ENCODE peak calls at places on chromosomes 6 and 20, in eight cellular contexts. One of them, this sample, is unnamed.

GRCh38 chr6:21133902-21134301 is 459.6 kb upstream of the SOX4 start:
- DNase-seq in DMS 273 treated with DMSO at 0.1 percent for 48 hours: no peak
- DNase-seq in choroid plexus epithelial cell: no peak
- DNase-seq in activated CD4-positive, CD25-positive, alpha-beta regulatory T cell treated with anti-CD3 and anti-CD28 coated beads, Interleukin-2, amount 50 U/mL, for 72 hours: no peak
- DNase-seq in amniotic stem cell: no peak
- DNase-seq in GM04504: no peak
- DNase-seq in fibroblast of pulmonary artery: no peak
- DNase-seq in ELR: no peak
- DNase-seq in this sample: no peak

GRCh38 chr6:20092071-20092566 is 120.2 kb downstream of the MBOAT1 start:
- DNase-seq in DMS 273 treated with DMSO at 0.1 percent for 48 hours: peak; percentile 4
- DNase-seq in choroid plexus epithelial cell: peak; percentile 73
- DNase-seq in activated CD4-positive, CD25-positive, alpha-beta regulatory T cell treated with anti-CD3 and anti-CD28 coated beads, Interleukin-2, amount 50 U/mL, for 72 hours: no peak
- DNase-seq in amniotic stem cell: no peak
- DNase-seq in GM04504: peak; percentile 15
- DNase-seq in fibroblast of pulmonary artery: peak; percentile 73
- DNase-seq in ELR: peak; percentile 57
- DNase-seq in this sample: no peak

GRCh38 chr6:162627362-162627761 is 100.2 kb downstream of the PRKN start:
- DNase-seq in DMS 273 treated with DMSO at 0.1 percent for 48 hours: no peak
- DNase-seq in choroid plexus epithelial cell: no peak
- DNase-seq in activated CD4-positive, CD25-positive, alpha-beta regulatory T cell treated with anti-CD3 and anti-CD28 coated beads, Interleukin-2, amount 50 U/mL, for 72 hours: no peak
- DNase-seq in amniotic stem cell: no peak
- DNase-seq in GM04504: no peak
- DNase-seq in fibroblast of pulmonary artery: no peak
- DNase-seq in ELR: no peak
- DNase-seq in this sample: no peak

GRCh38 chr20:62243106-62243505 is 4.8 kb downstream of the OSBPL2 start:
- DNase-seq in DMS 273 treated with DMSO at 0.1 percent for 48 hours: no peak
- DNase-seq in choroid plexus epithelial cell: no peak
- DNase-seq in activated CD4-positive, CD25-positive, alpha-beta regulatory T cell treated with anti-CD3 and anti-CD28 coated beads, Interleukin-2, amount 50 U/mL, for 72 hours: no peak
- DNase-seq in amniotic stem cell: no peak
- DNase-seq in GM04504: no peak
- DNase-seq in fibroblast of pulmonary artery: no peak
- DNase-seq in ELR: no peak
- DNase-seq in this sample: peak; percentile 51

GRCh38 chr6:156953478-156954146 is 176.4 kb downstream of the ARID1B start:
- DNase-seq in DMS 273 treated with DMSO at 0.1 percent for 48 hours: peak; percentile 69
- DNase-seq in choroid plexus epithelial cell: peak; percentile 99
- DNase-seq in activated CD4-positive, CD25-positive, alpha-beta regulatory T cell treated with anti-CD3 and anti-CD28 coated beads, Interleukin-2, amount 50 U/mL, for 72 hours: no peak
- DNase-seq in amniotic stem cell: peak; percentile 95
- DNase-seq in GM04504: peak; percentile 88
- DNase-seq in fibroblast of pulmonary artery: peak; percentile 95
- DNase-seq in ELR: peak; percentile 98
- DNase-seq in this sample: no peak

GRCh38 chr6:149364558-149364957 is 35.5 kb upstream of the SUMO4 start:
- DNase-seq in DMS 273 treated with DMSO at 0.1 percent for 48 hours: no peak
- DNase-seq in choroid plexus epithelial cell: peak; percentile 29
- DNase-seq in activated CD4-positive, CD25-positive, alpha-beta regulatory T cell treated with anti-CD3 and anti-CD28 coated beads, Interleukin-2, amount 50 U/mL, for 72 hours: no peak
- DNase-seq in amniotic stem cell: no peak
- DNase-seq in GM04504: no peak
- DNase-seq in fibroblast of pulmonary artery: peak; percentile 9
- DNase-seq in ELR: no peak
- DNase-seq in this sample: no peak

GRCh38 chr6:51552400-51552799 is 535.0 kb downstream of the PKHD1 start:
- DNase-seq in DMS 273 treated with DMSO at 0.1 percent for 48 hours: no peak
- DNase-seq in choroid plexus epithelial cell: no peak
- DNase-seq in activated CD4-positive, CD25-positive, alpha-beta regulatory T cell treated with anti-CD3 and anti-CD28 coated beads, Interleukin-2, amount 50 U/mL, for 72 hours: no peak
- DNase-seq in amniotic stem cell: no peak
- DNase-seq in GM04504: no peak
- DNase-seq in fibroblast of pulmonary artery: no peak
- DNase-seq in ELR: no peak
- DNase-seq in this sample: no peak

GRCh38 chr20:57179265-57179664 is 87.2 kb downstream of the BMP7 start:
- DNase-seq in DMS 273 treated with DMSO at 0.1 percent for 48 hours: no peak
- DNase-seq in choroid plexus epithelial cell: no peak
- DNase-seq in activated CD4-positive, CD25-positive, alpha-beta regulatory T cell treated with anti-CD3 and anti-CD28 coated beads, Interleukin-2, amount 50 U/mL, for 72 hours: no peak
- DNase-seq in amniotic stem cell: no peak
- DNase-seq in GM04504: no peak
- DNase-seq in fibroblast of pulmonary artery: no peak
- DNase-seq in ELR: no peak
- DNase-seq in this sample: no peak

GRCh38 chr20:62989201-62989601 is 17.6 kb downstream of the BHLHE23 start:
- DNase-seq in DMS 273 treated with DMSO at 0.1 percent for 48 hours: no peak
- DNase-seq in choroid plexus epithelial cell: no peak
- DNase-seq in activated CD4-positive, CD25-positive, alpha-beta regulatory T cell treated with anti-CD3 and anti-CD28 coated beads, Interleukin-2, amount 50 U/mL, for 72 hours: no peak
- DNase-seq in amniotic stem cell: no peak
- DNase-seq in GM04504: no peak
- DNase-seq in fibroblast of pulmonary artery: no peak
- DNase-seq in ELR: no peak
- DNase-seq in this sample: no peak

GRCh38 chr6:25927721-25928359 is 2.7 kb downstream of the SLC17A2 start:
- DNase-seq in DMS 273 treated with DMSO at 0.1 percent for 48 hours: no peak
- DNase-seq in choroid plexus epithelial cell: no peak
- DNase-seq in activated CD4-positive, CD25-positive, alpha-beta regulatory T cell treated with anti-CD3 and anti-CD28 coated beads, Interleukin-2, amount 50 U/mL, for 72 hours: no peak
- DNase-seq in amniotic stem cell: no peak
- DNase-seq in GM04504: no peak
- DNase-seq in fibroblast of pulmonary artery: peak; percentile 27
- DNase-seq in ELR: no peak
- DNase-seq in this sample: peak; percentile 19

GRCh38 chr6:155228549-155229166 is 35.2 kb upstream of the CLDN20 start:
- DNase-seq in DMS 273 treated with DMSO at 0.1 percent for 48 hours: no peak
- DNase-seq in choroid plexus epithelial cell: no peak
- DNase-seq in activated CD4-positive, CD25-positive, alpha-beta regulatory T cell treated with anti-CD3 and anti-CD28 coated beads, Interleukin-2, amount 50 U/mL, for 72 hours: no peak
- DNase-seq in amniotic stem cell: no peak
- DNase-seq in GM04504: no peak
- DNase-seq in fibroblast of pulmonary artery: peak; percentile 77
- DNase-seq in ELR: no peak
- DNase-seq in this sample: no peak

GRCh38 chr6:135144678-135145508 is 36.2 kb upstream of the MYB start:
- DNase-seq in DMS 273 treated with DMSO at 0.1 percent for 48 hours: no peak
- DNase-seq in choroid plexus epithelial cell: peak; percentile 72
- DNase-seq in activated CD4-positive, CD25-positive, alpha-beta regulatory T cell treated with anti-CD3 and anti-CD28 coated beads, Interleukin-2, amount 50 U/mL, for 72 hours: no peak
- DNase-seq in amniotic stem cell: no peak
- DNase-seq in GM04504: no peak
- DNase-seq in fibroblast of pulmonary artery: peak; percentile 60
- DNase-seq in ELR: peak; percentile 64
- DNase-seq in this sample: no peak

GRCh38 chr6:37369321-37370196 is 15.8 kb downstream of the RNF8 start:
- DNase-seq in DMS 273 treated with DMSO at 0.1 percent for 48 hours: no peak
- DNase-seq in choroid plexus epithelial cell: peak; percentile 34
- DNase-seq in activated CD4-positive, CD25-positive, alpha-beta regulatory T cell treated with anti-CD3 and anti-CD28 coated beads, Interleukin-2, amount 50 U/mL, for 72 hours: no peak
- DNase-seq in amniotic stem cell: no peak
- DNase-seq in GM04504: no peak
- DNase-seq in fibroblast of pulmonary artery: peak; percentile 61
- DNase-seq in ELR: peak; percentile 8
- DNase-seq in this sample: no peak

GRCh38 chr6:148263010-148263409 is 79.6 kb upstream of the SASH1 start:
- DNase-seq in DMS 273 treated with DMSO at 0.1 percent for 48 hours: no peak
- DNase-seq in choroid plexus epithelial cell: peak; percentile 14
- DNase-seq in activated CD4-positive, CD25-positive, alpha-beta regulatory T cell treated with anti-CD3 and anti-CD28 coated beads, Interleukin-2, amount 50 U/mL, for 72 hours: no peak
- DNase-seq in amniotic stem cell: no peak
- DNase-seq in GM04504: no peak
- DNase-seq in fibroblast of pulmonary artery: no peak
- DNase-seq in ELR: no peak
- DNase-seq in this sample: no peak

GRCh38 chr20:49668181-49668877 is 45.3 kb downstream of the B4GALT5 start:
- DNase-seq in DMS 273 treated with DMSO at 0.1 percent for 48 hours: no peak
- DNase-seq in choroid plexus epithelial cell: no peak
- DNase-seq in activated CD4-positive, CD25-positive, alpha-beta regulatory T cell treated with anti-CD3 and anti-CD28 coated beads, Interleukin-2, amount 50 U/mL, for 72 hours: peak; percentile 43
- DNase-seq in amniotic stem cell: no peak
- DNase-seq in GM04504: no peak
- DNase-seq in fibroblast of pulmonary artery: no peak
- DNase-seq in ELR: no peak
- DNase-seq in this sample: no peak

GRCh38 chr6:73368675-73369074 is 1.0 kb downstream of the OOEP start:
- DNase-seq in DMS 273 treated with DMSO at 0.1 percent for 48 hours: no peak
- DNase-seq in choroid plexus epithelial cell: no peak
- DNase-seq in activated CD4-positive, CD25-positive, alpha-beta regulatory T cell treated with anti-CD3 and anti-CD28 coated beads, Interleukin-2, amount 50 U/mL, for 72 hours: no peak
- DNase-seq in amniotic stem cell: no peak
- DNase-seq in GM04504: no peak
- DNase-seq in fibroblast of pulmonary artery: no peak
- DNase-seq in ELR: no peak
- DNase-seq in this sample: no peak

GRCh38 chr6:127518212-127518709 is 874 bp downstream of the MTCL3 start:
- DNase-seq in DMS 273 treated with DMSO at 0.1 percent for 48 hours: no peak
- DNase-seq in choroid plexus epithelial cell: no peak
- DNase-seq in activated CD4-positive, CD25-positive, alpha-beta regulatory T cell treated with anti-CD3 and anti-CD28 coated beads, Interleukin-2, amount 50 U/mL, for 72 hours: no peak
- DNase-seq in amniotic stem cell: no peak
- DNase-seq in GM04504: no peak
- DNase-seq in fibroblast of pulmonary artery: no peak
- DNase-seq in ELR: no peak
- DNase-seq in this sample: no peak

GRCh38 chr20:57964011-57964862 is 254.4 kb upstream of the PMEPA1 start:
- DNase-seq in DMS 273 treated with DMSO at 0.1 percent for 48 hours: no peak
- DNase-seq in choroid plexus epithelial cell: no peak
- DNase-seq in activated CD4-positive, CD25-positive, alpha-beta regulatory T cell treated with anti-CD3 and anti-CD28 coated beads, Interleukin-2, amount 50 U/mL, for 72 hours: no peak
- DNase-seq in amniotic stem cell: no peak
- DNase-seq in GM04504: no peak
- DNase-seq in fibroblast of pulmonary artery: no peak
- DNase-seq in ELR: no peak
- DNase-seq in this sample: no peak

GRCh38 chr6:37155394-37156312 is 14.3 kb upstream of the PIM1 start:
- DNase-seq in DMS 273 treated with DMSO at 0.1 percent for 48 hours: no peak
- DNase-seq in choroid plexus epithelial cell: no peak
- DNase-seq in activated CD4-positive, CD25-positive, alpha-beta regulatory T cell treated with anti-CD3 and anti-CD28 coated beads, Interleukin-2, amount 50 U/mL, for 72 hours: peak; percentile 68
- DNase-seq in amniotic stem cell: no peak
- DNase-seq in GM04504: no peak
- DNase-seq in fibroblast of pulmonary artery: no peak
- DNase-seq in ELR: no peak
- DNase-seq in this sample: no peak

GRCh38 chr6:38803129-38803528 is 88.0 kb downstream of the DNAH8 start:
- DNase-seq in DMS 273 treated with DMSO at 0.1 percent for 48 hours: no peak
- DNase-seq in choroid plexus epithelial cell: no peak
- DNase-seq in activated CD4-positive, CD25-positive, alpha-beta regulatory T cell treated with anti-CD3 and anti-CD28 coated beads, Interleukin-2, amount 50 U/mL, for 72 hours: no peak
- DNase-seq in amniotic stem cell: no peak
- DNase-seq in GM04504: no peak
- DNase-seq in fibroblast of pulmonary artery: no peak
- DNase-seq in ELR: no peak
- DNase-seq in this sample: no peak

GRCh38 chr20:12891643-12892042 is 117.1 kb upstream of the SPTLC3 start:
- DNase-seq in DMS 273 treated with DMSO at 0.1 percent for 48 hours: no peak
- DNase-seq in choroid plexus epithelial cell: no peak
- DNase-seq in activated CD4-positive, CD25-positive, alpha-beta regulatory T cell treated with anti-CD3 and anti-CD28 coated beads, Interleukin-2, amount 50 U/mL, for 72 hours: no peak
- DNase-seq in amniotic stem cell: no peak
- DNase-seq in GM04504: no peak
- DNase-seq in fibroblast of pulmonary artery: no peak
- DNase-seq in ELR: no peak
- DNase-seq in this sample: no peak

GRCh38 chr6:115675443-115675842 is 385.2 kb downstream of the FRK start:
- DNase-seq in DMS 273 treated with DMSO at 0.1 percent for 48 hours: no peak
- DNase-seq in choroid plexus epithelial cell: no peak
- DNase-seq in activated CD4-positive, CD25-positive, alpha-beta regulatory T cell treated with anti-CD3 and anti-CD28 coated beads, Interleukin-2, amount 50 U/mL, for 72 hours: no peak
- DNase-seq in amniotic stem cell: no peak
- DNase-seq in GM04504: no peak
- DNase-seq in fibroblast of pulmonary artery: no peak
- DNase-seq in ELR: no peak
- DNase-seq in this sample: no peak

GRCh38 chr6:28211840-28212509 is 13.1 kb upstream of the ZSCAN9 start:
- DNase-seq in DMS 273 treated with DMSO at 0.1 percent for 48 hours: no peak
- DNase-seq in choroid plexus epithelial cell: no peak
- DNase-seq in activated CD4-positive, CD25-positive, alpha-beta regulatory T cell treated with anti-CD3 and anti-CD28 coated beads, Interleukin-2, amount 50 U/mL, for 72 hours: no peak
- DNase-seq in amniotic stem cell: no peak
- DNase-seq in GM04504: no peak
- DNase-seq in fibroblast of pulmonary artery: no peak
- DNase-seq in ELR: no peak
- DNase-seq in this sample: no peak

GRCh38 chr20:49276201-49276894 is 1.5 kb downstream of the ZNFX1 start:
- DNase-seq in DMS 273 treated with DMSO at 0.1 percent for 48 hours: peak; percentile 21
- DNase-seq in choroid plexus epithelial cell: peak; percentile 64
- DNase-seq in activated CD4-positive, CD25-positive, alpha-beta regulatory T cell treated with anti-CD3 and anti-CD28 coated beads, Interleukin-2, amount 50 U/mL, for 72 hours: no peak
- DNase-seq in amniotic stem cell: no peak
- DNase-seq in GM04504: no peak
- DNase-seq in fibroblast of pulmonary artery: peak; percentile 61
- DNase-seq in ELR: peak; percentile 87
- DNase-seq in this sample: no peak

GRCh38 chr20:63685269-63686026 is 11.0 kb upstream of the TNFRSF6B start:
- DNase-seq in DMS 273 treated with DMSO at 0.1 percent for 48 hours: no peak
- DNase-seq in choroid plexus epithelial cell: no peak
- DNase-seq in activated CD4-positive, CD25-positive, alpha-beta regulatory T cell treated with anti-CD3 and anti-CD28 coated beads, Interleukin-2, amount 50 U/mL, for 72 hours: no peak
- DNase-seq in amniotic stem cell: no peak
- DNase-seq in GM04504: no peak
- DNase-seq in fibroblast of pulmonary artery: no peak
- DNase-seq in ELR: no peak
- DNase-seq in this sample: no peak

GRCh38 chr6:11172501-11173337 is 59.7 kb downstream of the NEDD9 start:
- DNase-seq in DMS 273 treated with DMSO at 0.1 percent for 48 hours: no peak
- DNase-seq in choroid plexus epithelial cell: peak; percentile 64
- DNase-seq in activated CD4-positive, CD25-positive, alpha-beta regulatory T cell treated with anti-CD3 and anti-CD28 coated beads, Interleukin-2, amount 50 U/mL, for 72 hours: peak; percentile 80
- DNase-seq in amniotic stem cell: no peak
- DNase-seq in GM04504: peak; percentile 10
- DNase-seq in fibroblast of pulmonary artery: peak; percentile 60
- DNase-seq in ELR: peak; percentile 55
- DNase-seq in this sample: peak; percentile 90

GRCh38 chr6:71224011-71224410 is 64.6 kb upstream of the OGFRL1 start:
- DNase-seq in DMS 273 treated with DMSO at 0.1 percent for 48 hours: no peak
- DNase-seq in choroid plexus epithelial cell: no peak
- DNase-seq in activated CD4-positive, CD25-positive, alpha-beta regulatory T cell treated with anti-CD3 and anti-CD28 coated beads, Interleukin-2, amount 50 U/mL, for 72 hours: no peak
- DNase-seq in amniotic stem cell: no peak
- DNase-seq in GM04504: no peak
- DNase-seq in fibroblast of pulmonary artery: no peak
- DNase-seq in ELR: peak; percentile 24
- DNase-seq in this sample: no peak

GRCh38 chr20:8901237-8902025 is 167.5 kb upstream of the PLCB4 start:
- DNase-seq in DMS 273 treated with DMSO at 0.1 percent for 48 hours: peak; percentile 34
- DNase-seq in choroid plexus epithelial cell: peak; percentile 15
- DNase-seq in activated CD4-positive, CD25-positive, alpha-beta regulatory T cell treated with anti-CD3 and anti-CD28 coated beads, Interleukin-2, amount 50 U/mL, for 72 hours: no peak
- DNase-seq in amniotic stem cell: no peak
- DNase-seq in GM04504: peak; percentile 33
- DNase-seq in fibroblast of pulmonary artery: no peak
- DNase-seq in ELR: no peak
- DNase-seq in this sample: no peak

GRCh38 chr6:165876568-165876967 is 213.5 kb upstream of the PDE10A start:
- DNase-seq in DMS 273 treated with DMSO at 0.1 percent for 48 hours: no peak
- DNase-seq in choroid plexus epithelial cell: peak; percentile 59
- DNase-seq in activated CD4-positive, CD25-positive, alpha-beta regulatory T cell treated with anti-CD3 and anti-CD28 coated beads, Interleukin-2, amount 50 U/mL, for 72 hours: no peak
- DNase-seq in amniotic stem cell: no peak
- DNase-seq in GM04504: no peak
- DNase-seq in fibroblast of pulmonary artery: peak; percentile 79
- DNase-seq in ELR: no peak
- DNase-seq in this sample: no peak

GRCh38 chr6:167120557-167121030 is 2.3 kb upstream of the CCR6 start:
- DNase-seq in DMS 273 treated with DMSO at 0.1 percent for 48 hours: no peak
- DNase-seq in choroid plexus epithelial cell: no peak
- DNase-seq in activated CD4-positive, CD25-positive, alpha-beta regulatory T cell treated with anti-CD3 and anti-CD28 coated beads, Interleukin-2, amount 50 U/mL, for 72 hours: no peak
- DNase-seq in amniotic stem cell: no peak
- DNase-seq in GM04504: no peak
- DNase-seq in fibroblast of pulmonary artery: no peak
- DNase-seq in ELR: no peak
- DNase-seq in this sample: no peak

GRCh38 chr20:21052686-21053001 is 53.5 kb downstream of the LINC00237 start:
- DNase-seq in DMS 273 treated with DMSO at 0.1 percent for 48 hours: no peak
- DNase-seq in choroid plexus epithelial cell: no peak
- DNase-seq in activated CD4-positive, CD25-positive, alpha-beta regulatory T cell treated with anti-CD3 and anti-CD28 coated beads, Interleukin-2, amount 50 U/mL, for 72 hours: no peak
- DNase-seq in amniotic stem cell: no peak
- DNase-seq in GM04504: no peak
- DNase-seq in fibroblast of pulmonary artery: no peak
- DNase-seq in ELR: no peak
- DNase-seq in this sample: no peak

GRCh38 chr6:27161946-27162603 is 85.4 kb upstream of the PRSS16 start:
- DNase-seq in DMS 273 treated with DMSO at 0.1 percent for 48 hours: peak; percentile 71
- DNase-seq in choroid plexus epithelial cell: peak; percentile 70
- DNase-seq in activated CD4-positive, CD25-positive, alpha-beta regulatory T cell treated with anti-CD3 and anti-CD28 coated beads, Interleukin-2, amount 50 U/mL, for 72 hours: no peak
- DNase-seq in amniotic stem cell: peak; percentile 39
- DNase-seq in GM04504: no peak
- DNase-seq in fibroblast of pulmonary artery: peak; percentile 72
- DNase-seq in ELR: peak; percentile 87
- DNase-seq in this sample: no peak

GRCh38 chr20:59006864-59007757 is at the start of gene CTSZ:
- DNase-seq in DMS 273 treated with DMSO at 0.1 percent for 48 hours: no peak
- DNase-seq in choroid plexus epithelial cell: peak; percentile 23
- DNase-seq in activated CD4-positive, CD25-positive, alpha-beta regulatory T cell treated with anti-CD3 and anti-CD28 coated beads, Interleukin-2, amount 50 U/mL, for 72 hours: peak; percentile 66
- DNase-seq in amniotic stem cell: no peak
- DNase-seq in GM04504: no peak
- DNase-seq in fibroblast of pulmonary artery: peak; percentile 33
- DNase-seq in ELR: peak; percentile 65
- DNase-seq in this sample: peak; percentile 71

GRCh38 chr6:135586844-135587243 is 89.3 kb upstream of the AHI1 start:
- DNase-seq in DMS 273 treated with DMSO at 0.1 percent for 48 hours: no peak
- DNase-seq in choroid plexus epithelial cell: peak; percentile 96
- DNase-seq in activated CD4-positive, CD25-positive, alpha-beta regulatory T cell treated with anti-CD3 and anti-CD28 coated beads, Interleukin-2, amount 50 U/mL, for 72 hours: no peak
- DNase-seq in amniotic stem cell: no peak
- DNase-seq in GM04504: no peak
- DNase-seq in fibroblast of pulmonary artery: peak; percentile 17
- DNase-seq in ELR: peak; percentile 19
- DNase-seq in this sample: no peak